ENCODE peak calls at places on chromosomes 5 and 9, in eight cellular contexts. E is tibial nerve, K is caudate nucleus, O is thoracic aorta, F is NCI-H2107, M is Ammon's horn, G is NCI-H1436, T is cardiac muscle cell. C is an unnamed sample.

GRCh38 chr9:21682981-21683380 is 119.5 kb upstream of the MTAP start:
- DNase-seq in E (no peak), K (no peak), O (no peak), F (no peak), M (no peak), G (no peak), T (no peak), C (no peak)

GRCh38 chr5:136729901-136730355 is 364.6 kb upstream of the TRPC7 start:
- DNase-seq in E (no peak), K (no peak), O (no peak), F (no peak), M (no peak), G (no peak), T (no peak), C (no peak)

GRCh38 chr5:30405821-30406220 is 787.7 kb upstream of the CDH6 start:
- DNase-seq in E (no peak), K (no peak), O (no peak), F (no peak), M (no peak), G (no peak), T (no peak), C (no peak)

GRCh38 chr9:76716270-76716669 is 48.0 kb upstream of the PCA3 start:
- DNase-seq in E (no peak), K (no peak), O (no peak), F (no peak), M (peak), G (no peak), T (no peak), C (no peak)

GRCh38 chr9:131398204-131398603 is 4.3 kb downstream of the PRRC2B start:
- DNase-seq in E (no peak), K (no peak), O (no peak), F (no peak), M (no peak), G (no peak), T (no peak), C (peak)

GRCh38 chr5:43274435-43275114 is 38.6 kb downstream of the HMGCS1 start:
- DNase-seq in E (no peak), K (no peak), O (no peak), F (no peak), M (no peak), G (no peak), T (peak), C (no peak)

GRCh38 chr9:10045598-10045997 is 567.2 kb downstream of the PTPRD start:
- DNase-seq in E (no peak), K (no peak), O (no peak), F (no peak), M (peak), G (peak), T (peak), C (no peak)

GRCh38 chr5:14417232-14417730 is 164.3 kb upstream of the OTULINL start:
- DNase-seq in E (no peak), K (no peak), O (no peak), F (no peak), M (no peak), G (no peak), T (peak), C (peak)

GRCh38 chr9:16445141-16445920 is 425.1 kb downstream of the BNC2 start:
- DNase-seq in E (no peak), K (no peak), O (no peak), F (no peak), M (no peak), G (no peak), T (no peak), C (no peak)

GRCh38 chr5:1971944-1972343 is 89.2 kb upstream of the IRX4 start:
- DNase-seq in E (no peak), K (no peak), O (no peak), F (no peak), M (no peak), G (no peak), T (no peak), C (no peak)

GRCh38 chr5:35622974-35623373 is 5.3 kb downstream of the SPEF2 start:
- DNase-seq in E (no peak), K (no peak), O (no peak), F (no peak), M (no peak), G (no peak), T (no peak), C (no peak)

GRCh38 chr9:85040806-85041575 is 371.5 kb downstream of the NTRK2 start:
- DNase-seq in E (no peak), K (peak), O (no peak), F (no peak), M (peak), G (no peak), T (no peak), C (no peak)

GRCh38 chr5:143350790-143351603 is 52.5 kb downstream of the NR3C1 start:
- DNase-seq in E (no peak), K (no peak), O (no peak), F (no peak), M (no peak), G (no peak), T (no peak), C (no peak)

GRCh38 chr5:126490167-126490937 is 67.1 kb downstream of the GRAMD2B start:
- DNase-seq in E (peak), K (no peak), O (no peak), F (no peak), M (peak), G (no peak), T (no peak), C (no peak)

GRCh38 chr5:37938861-37939260 is 99.0 kb upstream of the GDNF start:
- DNase-seq in E (no peak), K (no peak), O (no peak), F (no peak), M (no peak), G (no peak), T (no peak), C (no peak)

GRCh38 chr5:114018178-114018577 is 343.7 kb upstream of the KCNN2 start:
- DNase-seq in E (no peak), K (no peak), O (no peak), F (no peak), M (peak), G (no peak), T (peak), C (peak)

GRCh38 chr5:156526081-156527017 is 199.4 kb downstream of the SGCD start:
- DNase-seq in E (no peak), K (no peak), O (no peak), F (no peak), M (no peak), G (no peak), T (no peak), C (no peak)

C was measured in SK-N-DZ.